ENCODE peak calls at places on chromosomes 1 and 21, in ten cellular contexts. G is bronchial epithelial cell, K is colonic mucosa, X is adrenal gland, I is IMR-90, T is RWPE2, B is keratinocyte, C is fibroblast of lung, W is body of pancreas, Z is dorsolateral prefrontal cortex. P is an unnamed sample. For H3K27me3, the result is how much of the 10 kb centered on the place peaks cover.

GRCh38 chr1:2135425-2135824 is 59.1 kb downstream of the FAAP20 start:
- DNase-seq in G (peak), K (no peak), X (no peak), I (peak), T (peak), B (peak), C (peak), W (peak), Z (peak), P (peak)

GRCh38 chr1:220485131-220485530 is 42.8 kb upstream of the MARK1 start:
- DNase-seq in G (peak), K (no peak), X (no peak), I (no peak), T (no peak), B (no peak), C (no peak), W (no peak), Z (no peak), P (no peak)

GRCh38 chr1:31272369-31272768 is 24.2 kb downstream of the SNRNP40 start:
- DNase-seq in G (no peak), K (no peak), X (no peak), I (no peak), T (no peak), B (no peak), C (no peak), W (no peak), Z (no peak), P (peak)

GRCh38 chr21:33109574-33110339 is 39.8 kb downstream of the OLIG1 start:
- DNase-seq in G (peak), K (no peak), X (no peak), I (no peak), T (no peak), B (no peak), C (no peak), W (no peak), Z (no peak), P (peak)

GRCh38 chr1:67735806-67736627 is 51.0 kb downstream of the GADD45A start:
- DNase-seq in G (peak), K (peak), X (peak), I (peak), T (peak), B (no peak), C (peak), W (peak), Z (peak), P (no peak)

GRCh38 chr21:34202553-34203332 is 129.4 kb downstream of the MRPS6 start:
- DNase-seq in G (no peak), K (no peak), X (peak), I (no peak), T (no peak), B (no peak), C (peak), W (peak), Z (no peak), P (no peak)

GRCh38 chr1:212302745-212303383 is 17.7 kb downstream of the PPP2R5A start:
- DNase-seq in G (no peak), K (no peak), X (no peak), I (peak), T (no peak), B (no peak), C (peak), W (no peak), Z (no peak), P (no peak)

GRCh38 chr1:156648496-156648895 is 6.6 kb downstream of the BCAN start:
- DNase-seq in G (no peak), K (no peak), X (no peak), I (no peak), T (no peak), B (no peak), C (no peak), W (no peak), Z (no peak), P (no peak)

GRCh38 chr1:90394247-90394646 is 322.9 kb downstream of the BARHL2 start:
- DNase-seq in G (no peak), K (no peak), X (no peak), I (no peak), T (no peak), B (no peak), C (no peak), W (no peak), Z (no peak), P (no peak)

GRCh38 chr1:113210248-113210647 is 137.2 kb downstream of the LRIG2 start:
- DNase-seq in G (peak), K (peak), X (no peak), I (no peak), T (no peak), B (no peak), C (no peak), W (peak), Z (no peak), P (no peak)

GRCh38 chr1:175419684-175420490 is 227.3 kb upstream of the KIAA0040 start:
- DNase-seq in G (peak), K (no peak), X (no peak), I (no peak), T (no peak), B (no peak), C (no peak), W (peak), Z (no peak), P (no peak)

GRCh38 chr1:171611306-171611705 is 10.7 kb upstream of the MYOCOS start:
- DNase-seq in G (peak), K (no peak), X (no peak), I (peak), T (no peak), B (no peak), C (no peak), W (no peak), Z (no peak), P (no peak)

GRCh38 chr21:43262427-43262826 is 93.6 kb downstream of the CRYAA start:
- DNase-seq in G (peak), K (no peak), X (no peak), I (peak), T (peak), B (no peak), C (peak), W (no peak), Z (peak), P (no peak)

GRCh38 chr1:2968471-2968881 is 52.8 kb upstream of the ACTRT2 start:
- DNase-seq in G (no peak), K (no peak), X (no peak), I (no peak), T (peak), B (no peak), C (no peak), W (peak), Z (peak), P (no peak)

GRCh38 chr1:6984533-6984932 is 199.3 kb downstream of the CAMTA1 start:
- DNase-seq in G (no peak), K (no peak), X (no peak), I (no peak), T (no peak), B (no peak), C (no peak), W (no peak), Z (no peak), P (no peak)

GRCh38 chr1:185096531-185096930 is 51.2 kb downstream of the RNF2 start:
- DNase-seq in G (peak), K (no peak), X (no peak), I (peak), T (no peak), B (peak), C (peak), W (no peak), Z (no peak), P (no peak)

GRCh38 chr1:187226396-187226795 is 397.6 kb downstream of the PLA2G4A start:
- DNase-seq in G (peak), K (no peak), X (no peak), I (peak), T (no peak), B (no peak), C (no peak), W (no peak), Z (no peak), P (no peak)

GRCh38 chr1:30008998-30009657 is 714.3 kb downstream of the MATN1 start:
- DNase-seq in G (peak), K (no peak), X (no peak), I (no peak), T (peak), B (no peak), C (no peak), W (no peak), Z (no peak), P (no peak)

GRCh38 chr1:58927722-58928085 is 143.9 kb upstream of the JUN start:
- DNase-seq in G (peak), K (no peak), X (no peak), I (no peak), T (no peak), B (no peak), C (no peak), W (no peak), Z (no peak), P (no peak)

GRCh38 chr1:1359668-1360468 is 1.5 kb upstream of the MXRA8 start:
- DNase-seq in G (no peak), K (peak), X (no peak), I (peak), T (no peak), B (no peak), C (peak), W (peak), Z (no peak), P (no peak)

GRCh38 chr1:199784127-199784526 is 243.4 kb upstream of the NR5A2 start:
- DNase-seq in G (peak), K (no peak), X (no peak), I (peak), T (no peak), B (no peak), C (peak), W (no peak), Z (no peak), P (no peak)

GRCh38 chr1:214107322-214108096 is 119.7 kb downstream of the PROX1 start:
- DNase-seq in G (no peak), K (peak), X (peak), I (peak), T (no peak), B (no peak), C (peak), W (peak), Z (no peak), P (no peak)

GRCh38 chr21:10272216-10272615 is 249.2 kb upstream of the TPTE start:
- DNase-seq in G (peak), K (no peak), X (peak), I (no peak), T (no peak), B (no peak), C (peak), W (no peak), Z (no peak), P (no peak)

GRCh38 chr1:157145081-157145480 is 6.9 kb upstream of the ETV3 start:
- DNase-seq in G (peak), K (no peak), X (no peak), I (peak), T (no peak), B (no peak), C (no peak), W (no peak), Z (no peak), P (no peak)

GRCh38 chr1:36529762-36530260 is 47.1 kb upstream of the CSF3R start:
- DNase-seq in G (no peak), K (no peak), X (no peak), I (no peak), T (no peak), B (no peak), C (no peak), W (no peak), Z (no peak), P (peak)

GRCh38 chr1:77014396-77014795 is 147.1 kb downstream of the ST6GALNAC5 start:
- DNase-seq in G (no peak), K (no peak), X (no peak), I (no peak), T (no peak), B (no peak), C (no peak), W (no peak), Z (no peak), P (no peak)

GRCh38 chr1:209405183-209405823 is 178.2 kb upstream of the CAMK1G start:
- DNase-seq in G (peak), K (no peak), X (no peak), I (peak), T (no peak), B (no peak), C (peak), W (no peak), Z (no peak), P (peak)

GRCh38 chr1:41240806-41241747 is 1.0 kb downstream of the SCMH1 start:
- DNase-seq in G (no peak), K (peak), X (peak), I (peak), T (no peak), B (no peak), C (peak), W (peak), Z (peak), P (peak)

GRCh38 chr1:218347713-218348627 is 2.8 kb downstream of the TGFB2 start:
- DNase-seq in G (peak), K (no peak), X (no peak), I (peak), T (no peak), B (no peak), C (peak), W (no peak), Z (no peak), P (peak)

GRCh38 chr1:181139631-181140051 is 51.1 kb downstream of the IER5 start:
- DNase-seq in G (peak), K (no peak), X (no peak), I (peak), T (peak), B (no peak), C (peak), W (no peak), Z (no peak), P (no peak)

GRCh38 chr21:16241500-16241963 is 511.8 kb downstream of the USP25 start:
- DNase-seq in G (no peak), K (no peak), X (no peak), I (no peak), T (no peak), B (no peak), C (no peak), W (no peak), Z (no peak), P (peak)

GRCh38 chr1:191901651-191902050 is 256.6 kb upstream of the RGS18 start:
- DNase-seq in G (peak), K (no peak), X (no peak), I (no peak), T (no peak), B (peak), C (no peak), W (no peak), Z (no peak), P (no peak)

GRCh38 chr1:228417471-228418203 is 976 bp upstream of the TRIM17 start:
- DNase-seq in G (peak), K (no peak), X (no peak), I (no peak), T (no peak), B (peak), C (no peak), W (no peak), Z (no peak), P (no peak)

GRCh38 chr1:171141336-171142051 is 43.6 kb upstream of the FMO2 start:
- DNase-seq in G (no peak), K (no peak), X (peak), I (peak), T (no peak), B (no peak), C (peak), W (peak), Z (no peak), P (no peak)

GRCh38 chr1:8905582-8906191 is 27.2 kb upstream of the ENO1 start:
- DNase-seq in G (peak), K (no peak), X (no peak), I (no peak), T (no peak), B (no peak), C (no peak), W (no peak), Z (no peak), P (no peak)

GRCh38 chr1:204127597-204128242 is 24.1 kb downstream of the ETNK2 start:
- DNase-seq in G (peak), K (peak), X (peak), I (peak), T (no peak), B (no peak), C (peak), W (peak), Z (peak), P (peak)

GRCh38 chr1:204130178-204130577 is 21.7 kb downstream of the ETNK2 start:
- DNase-seq in G (no peak), K (no peak), X (peak), I (no peak), T (no peak), B (no peak), C (no peak), W (peak), Z (no peak), P (no peak)

GRCh38 chr1:204128964-204129896 is 22.6 kb downstream of the ETNK2 start:
- DNase-seq in G (peak), K (peak), X (peak), I (peak), T (no peak), B (no peak), C (peak), W (peak), Z (peak), P (peak)

GRCh38 chr1:204126941-204127340 is 24.9 kb downstream of the ETNK2 start:
- DNase-seq in G (no peak), K (no peak), X (no peak), I (no peak), T (no peak), B (no peak), C (no peak), W (no peak), Z (no peak), P (no peak)

GRCh38 chr1:204128464-204128963 is 23.3 kb downstream of the ETNK2 start:
- DNase-seq in G (no peak), K (no peak), X (no peak), I (no peak), T (no peak), B (no peak), C (no peak), W (no peak), Z (no peak), P (no peak)
- H3K4me3 ChIP-seq in G (no peak), K (no peak), X (no peak), I (no peak), T (no peak), B (no peak), C (no peak), W (no peak), Z (peak), P (no peak)

GRCh38 chr1:38134294-38134755 is 87.7 kb upstream of the POU3F1 start:
- DNase-seq in G (no peak), K (no peak), X (no peak), I (no peak), T (no peak), B (no peak), C (no peak), W (no peak), Z (peak), P (no peak)

GRCh38 chr1:38135621-38136414 is 89.2 kb upstream of the POU3F1 start:
- DNase-seq in G (no peak), K (no peak), X (no peak), I (no peak), T (no peak), B (no peak), C (no peak), W (no peak), Z (no peak), P (no peak)

GRCh38 chr1:38140025-38140487 is 93.5 kb upstream of the POU3F1 start:
- DNase-seq in G (no peak), K (no peak), X (no peak), I (peak), T (no peak), B (no peak), C (no peak), W (peak), Z (no peak), P (no peak)

GRCh38 chr1:38138498-38139233 is 92.1 kb upstream of the POU3F1 start:
- DNase-seq in G (peak), K (peak), X (peak), I (peak), T (peak), B (peak), C (peak), W (peak), Z (peak), P (no peak)

GRCh38 chr1:38137164-38137563 is 90.6 kb upstream of the POU3F1 start:
- DNase-seq in G (peak), K (no peak), X (no peak), I (no peak), T (no peak), B (no peak), C (no peak), W (no peak), Z (no peak), P (no peak)
- H3K27me3 ChIP-seq in G (under half), K (under half), X (under half), I (under half), T (under half), B (under half), C (under half), W (under half), Z (under half), P (under half)

DNA sequence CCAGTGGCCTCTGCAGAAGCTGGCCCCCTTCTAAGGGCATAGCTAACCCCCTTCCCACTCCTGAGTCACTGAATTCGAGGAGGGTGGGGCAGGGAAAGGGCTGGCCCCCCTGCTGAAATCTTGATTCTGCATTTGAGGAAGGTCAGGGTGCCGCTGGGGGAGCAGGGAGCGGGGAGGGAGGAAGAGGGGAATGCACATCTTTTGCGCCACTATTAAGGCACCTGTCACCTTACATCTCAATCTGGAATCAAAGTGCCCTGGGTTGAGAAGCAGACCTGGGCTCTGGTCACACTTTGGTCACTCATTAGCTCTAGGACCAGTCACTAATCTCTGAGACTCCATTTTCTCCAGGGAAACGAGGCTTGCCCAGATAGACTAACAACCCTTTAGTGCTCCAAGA is 62.0 kb downstream of the TOR1AIP2 start:
- DNase-seq in G (no peak), K (no peak), X (no peak), I (no peak), T (no peak), B (no peak), C (no peak), W (no peak), Z (no peak), P (no peak)
- H3K4me3 ChIP-seq in G (no peak), K (peak), X (no peak), I (no peak), T (peak), B (no peak), C (peak), W (no peak), Z (peak), P (peak)

GRCh38 chr1:10867138-10867721 is 70.8 kb upstream of the CASZ1 start:
- DNase-seq in G (no peak), K (peak), X (peak), I (peak), T (no peak), B (no peak), C (peak), W (peak), Z (peak), P (peak)
- H3K27me3 ChIP-seq in G (under half), K (under half), X (under half), I (half or more), T (under half), B (under half), C (under half), W (under half), Z (under half), P (under half)

DNA sequence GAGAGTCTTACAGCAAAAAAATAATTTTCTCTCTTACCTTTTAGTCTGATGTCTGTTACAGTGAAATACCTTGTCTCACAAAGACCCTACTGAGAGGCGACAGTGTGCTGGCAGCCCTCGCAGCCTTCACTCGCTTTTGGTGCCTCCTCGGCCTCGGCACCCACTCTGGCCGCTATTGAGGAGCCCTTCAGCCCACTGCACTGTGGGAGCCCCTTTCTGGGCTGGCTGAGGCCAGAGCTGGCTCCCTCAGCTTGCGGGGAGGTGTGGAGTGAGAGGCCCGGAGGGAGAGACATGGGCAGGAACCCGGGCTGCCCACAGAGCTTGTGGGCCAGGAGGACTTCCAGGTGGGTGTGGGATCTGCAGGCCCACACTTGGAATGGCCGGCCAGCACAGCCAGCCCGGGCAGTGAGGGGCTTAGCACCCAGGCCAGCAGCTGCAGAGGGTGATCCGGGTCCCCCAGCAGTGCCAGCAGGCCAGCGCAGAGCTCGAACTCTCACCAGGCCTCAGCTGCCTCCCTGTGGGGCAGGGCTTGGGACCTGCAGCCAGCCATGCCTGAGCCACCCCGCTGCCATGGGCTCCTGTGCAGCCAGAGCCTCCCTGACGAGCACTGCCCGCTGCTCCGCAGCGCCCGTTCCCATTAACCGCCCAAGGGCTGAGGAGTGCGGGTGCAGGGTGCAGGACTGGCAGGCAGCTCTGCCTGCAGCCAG is 10.8 kb upstream of the CFHR1 start:
- DNase-seq in G (no peak), K (no peak), X (no peak), I (no peak), T (no peak), B (no peak), C (no peak), W (no peak), Z (no peak), P (no peak)
- H3K4me3 ChIP-seq in G (no peak), K (no peak), X (no peak), I (no peak), T (no peak), B (no peak), C (no peak), W (no peak), Z (no peak), P (no peak)

P was measured in HAP-1.